ENCODE peak calls at places on chromosomes 7 and 10, in seven cellular contexts. C is lower leg skin, H is MM.1S, B is brain microvascular endothelial cell, Q is endothelial cell, O is NCI-H2227 treated with DMSO at 0.1 percent for 48 hours, T is GM23338. I is an unnamed sample.

GRCh38 chr7:26440993-26441636 is 149.5 kb downstream of the SNX10 start:
- DNase-seq in H (no peak), O (peak), B (no peak), T (peak), Q (peak), C (no peak), I (no peak)

GRCh38 chr7:81013036-81013435 is 94.2 kb upstream of the SEMA3C start:
- DNase-seq in H (no peak), B (peak), T (peak), O (no peak), C (no peak), Q (no peak), I (no peak)

GRCh38 chr7:16811555-16811954 is 6.8 kb upstream of the AGR2 start:
- DNase-seq in O (no peak), C (no peak), B (no peak), T (no peak), H (no peak), Q (no peak), I (no peak)

GRCh38 chr7:35253680-35254495 is at the start of gene TBX20:
- DNase-seq in T (peak), C (no peak), H (no peak), O (no peak), B (peak), Q (peak), I (peak)

GRCh38 chr7:103148131-103148993 is 537 bp downstream of the NAPEPLD start:
- DNase-seq in T (no peak), B (no peak), H (no peak), C (no peak), O (no peak), Q (no peak), I (no peak)

GRCh38 chr10:132339276-132339675 is 7.3 kb downstream of the LRRC27 start:
- DNase-seq in O (no peak), H (no peak), B (no peak), C (no peak), T (no peak), Q (no peak), I (no peak)

GRCh38 chr7:96952974-96953391 is 52.4 kb upstream of the DLX6 start:
- DNase-seq in H (no peak), C (no peak), B (peak), O (no peak), T (peak), Q (no peak), I (no peak)

GRCh38 chr7:38932509-38933168 is 23.6 kb upstream of the VPS41 start:
- DNase-seq in B (peak), O (peak), C (no peak), Q (peak), T (peak), H (peak), I (no peak)

GRCh38 chr10:109650228-109650627 is 273.1 kb downstream of the XPNPEP1 start:
- DNase-seq in O (no peak), Q (no peak), B (no peak), T (no peak), H (no peak), C (no peak), I (no peak)

GRCh38 chr7:73894851-73895441 is 34.0 kb downstream of the TMEM270 start:
- DNase-seq in Q (no peak), T (no peak), B (peak), H (no peak), C (peak), O (no peak), I (peak)

GRCh38 chr7:49396194-49396593 is 377.2 kb upstream of the VWC2 start:
- DNase-seq in C (no peak), Q (no peak), H (no peak), O (no peak), T (no peak), B (no peak), I (no peak)

I was measured in right atrium auricular region.